ENCODE peak calls at places on chromosomes 11 and 22, in eight cellular contexts. S is left colon; Y is cerebellum; R is fibroblast of mammary gland; A is PC-3; E is stimulated activated CD4-positive, alpha-beta T cell treated with anti-CD3 and anti-CD28 coated beads, Interleukin-12 subunit alpha, Interleukin-12 subunit beta, amount 100 ng/mL, for 24 hours; M is SK-MEL-5; H is anterior cingulate cortex. W is an unnamed sample.

GRCh38 chr11:47212938-47213337 is 1.8 kb upstream of the DDB2 start:
- DNase-seq in H (no peak), A (no peak), S (peak; percentile 40), R (no peak), E (no peak), Y (no peak), M (no peak), W (no peak)

GRCh38 chr11:27161071-27161470 is 120.5 kb downstream of the BBOX1 start:
- DNase-seq in H (no peak), R (peak; percentile 31), S (no peak), E (no peak), Y (no peak), M (no peak), A (peak; percentile 6), W (peak; percentile 62)

GRCh38 chr11:60005360-60005759 is 11.6 kb upstream of the OOSP4B start:
- DNase-seq in M (no peak), R (no peak), E (no peak), Y (no peak), H (no peak), S (no peak), A (peak; percentile 75), W (peak; percentile 3)

GRCh38 chr11:115919341-115920086 is 415.3 kb upstream of the CADM1 start:
- DNase-seq in Y (no peak), R (no peak), H (no peak), A (no peak), S (no peak), E (no peak), M (peak; percentile 9), W (peak; percentile 3)

GRCh38 chr11:56396047-56396446 is 16.4 kb upstream of the OR5AL1 start:
- DNase-seq in Y (no peak), H (no peak), R (no peak), E (no peak), A (no peak), M (peak; percentile 44), S (no peak), W (no peak)

GRCh38 chr11:61632096-61632495 is 48.1 kb upstream of the DAGLA start:
- DNase-seq in R (no peak), H (no peak), A (no peak), Y (no peak), E (no peak), S (no peak), M (no peak), W (no peak)

GRCh38 chr22:47342446-47342845 is 580.0 kb downstream of the TBC1D22A start:
- DNase-seq in E (no peak), A (no peak), S (no peak), M (no peak), Y (no peak), R (no peak), H (no peak), W (no peak)

GRCh38 chr11:45774786-45775185 is 30.2 kb upstream of the SLC35C1 start:
- DNase-seq in E (no peak), R (no peak), Y (no peak), A (no peak), H (no peak), M (no peak), S (no peak), W (no peak)

GRCh38 chr22:19705181-19705934 is 8.9 kb upstream of the SEPTIN5 start:
- DNase-seq in S (no peak), M (no peak), A (no peak), R (no peak), H (no peak), Y (no peak), E (no peak), W (no peak)

GRCh38 chr22:35582218-35582860 is 34.8 kb downstream of the MB start:
- DNase-seq in S (no peak), H (no peak), Y (no peak), M (no peak), A (no peak), R (no peak), E (no peak), W (peak; percentile 42)

GRCh38 chr22:40758390-40758789 is 60.8 kb downstream of the SLC25A17 start:
- DNase-seq in R (no peak), S (no peak), M (no peak), A (peak; percentile 63), E (no peak), H (no peak), Y (no peak), W (no peak)

GRCh38 chr11:66844496-66845142 is 1.4 kb downstream of the RCE1 start:
- DNase-seq in Y (no peak), M (no peak), R (no peak), H (no peak), E (no peak), S (no peak), A (no peak), W (no peak)

GRCh38 chr22:44947846-44948245 is 62.0 kb downstream of the PHF21B start:
- DNase-seq in Y (no peak), H (no peak), E (no peak), S (no peak), M (no peak), A (no peak), R (no peak), W (no peak)

GRCh38 chr11:72584933-72585597 is 89.2 kb downstream of the PDE2A start:
- DNase-seq in Y (no peak), M (no peak), A (no peak), R (no peak), E (no peak), H (no peak), S (no peak), W (no peak)

GRCh38 chr22:30806391-30806861 is 111.8 kb downstream of the OSBP2 start:
- DNase-seq in H (no peak), Y (peak; percentile 45), A (peak; percentile 81), R (peak; percentile 46), M (peak; percentile 36), S (no peak), E (no peak), W (peak; percentile 66)

GRCh38 chr11:66315921-66316811 is 678 bp downstream of the CD248 start:
- DNase-seq in R (no peak), M (no peak), S (peak; percentile 14), H (no peak), Y (no peak), A (no peak), E (no peak), W (no peak)

GRCh38 chr22:46373166-46373565 is 37.7 kb downstream of the TRMU start:
- DNase-seq in H (no peak), S (peak; percentile 56), A (no peak), R (no peak), M (no peak), E (no peak), Y (no peak), W (no peak)

GRCh38 chr22:45268958-45269844 is 15.5 kb upstream of the UPK3A start:
- DNase-seq in H (peak; percentile 55), R (peak; percentile 52), Y (peak; percentile 90), M (peak; percentile 73), S (peak; percentile 91), A (peak; percentile 78), E (peak; percentile 74), W (peak; percentile 39)

GRCh38 chr11:73962097-73962705 is 11.4 kb downstream of the DNAJB13 start:
- DNase-seq in S (no peak), R (peak; percentile 15), Y (no peak), M (no peak), H (no peak), A (no peak), E (no peak), W (no peak)

GRCh38 chr11:60563553-60564235 is 48.5 kb downstream of the MS4A13 start:
- DNase-seq in M (peak; percentile 92), A (no peak), S (no peak), Y (no peak), R (peak; percentile 1), H (no peak), E (no peak), W (peak; percentile 7)

GRCh38 chr11:87473174-87473573 is 435.4 kb downstream of the TMEM135 start:
- DNase-seq in S (no peak), H (no peak), M (no peak), A (peak; percentile 89), Y (no peak), R (peak; percentile 76), E (no peak), W (peak; percentile 69)